ENCODE peak calls at places on chromosomes 11 and 22, in six cellular contexts. A is AG04449; O is mucosa of gallbladder; X is left kidney; N is adipocyte; R is activated effector memory CD4-positive, alpha-beta T cell treated with anti-CD3 and anti-CD28 coated beads, Interleukin-2, amount 50 U/mL, for 16 hours. H is an unnamed sample.

GRCh38 chr22:17779286-17780115 is 5.2 kb upstream of the BID start:
- DNase-seq in A (no peak), O (no peak), X (peak; percentile 51), N (no peak), R (no peak), H (no peak)

GRCh38 chr11:134207538-134208239 is 16.1 kb downstream of the NCAPD3 start:
- DNase-seq in A (no peak), O (no peak), X (peak; percentile 59), N (peak; percentile 43), R (peak; percentile 87), H (peak; percentile 51)

GRCh38 chr11:107570015-107570414 is 4.5 kb upstream of the ALKBH8 start:
- DNase-seq in A (no peak), O (no peak), X (no peak), N (no peak), R (no peak), H (no peak)

GRCh38 chr11:130451261-130452019 is 3.0 kb downstream of the ADAMTS15 start:
- DNase-seq in A (no peak), O (no peak), X (no peak), N (peak; percentile 51), R (no peak), H (peak; percentile 59)

GRCh38 chr22:23820748-23821211 is 18.0 kb downstream of the DERL3 start:
- DNase-seq in A (no peak), O (no peak), X (no peak), N (no peak), R (no peak), H (no peak)

GRCh38 chr11:17277024-17277584 is 565 bp downstream of the NUCB2 start:
- DNase-seq in A (no peak), O (no peak), X (peak; percentile 65), N (peak; percentile 74), R (no peak), H (peak; percentile 72)

GRCh38 chr22:49807780-49808708 is 19.6 kb downstream of the BRD1 start:
- DNase-seq in A (no peak), O (no peak), X (no peak), N (no peak), R (peak; percentile 72), H (no peak)

GRCh38 chr22:48663297-48663696 is 1164.4 kb downstream of the BRD1 start:
- DNase-seq in A (no peak), O (no peak), X (peak; percentile 33), N (no peak), R (no peak), H (no peak)

GRCh38 chr11:83680351-83680750 is 394.2 kb upstream of the CCDC90B start:
- DNase-seq in A (no peak), O (no peak), X (peak; percentile 30), N (no peak), R (no peak), H (no peak)

GRCh38 chr11:134686418-134686817 is 274.4 kb upstream of the B3GAT1 start:
- DNase-seq in A (no peak), O (no peak), X (peak; percentile 85), N (no peak), R (no peak), H (peak; percentile 1)

GRCh38 chr22:37183432-37184379 is 4.3 kb downstream of the C1QTNF6 start:
- DNase-seq in A (no peak), O (no peak), X (no peak), N (no peak), R (peak; percentile 48), H (no peak)

GRCh38 chr11:123570939-123571590 is 83.4 kb downstream of the SCN3B start:
- DNase-seq in A (no peak), O (no peak), X (no peak), N (no peak), R (no peak), H (no peak)

GRCh38 chr11:120740424-120740823 is 228.9 kb downstream of the GRIK4 start:
- DNase-seq in A (no peak), O (no peak), X (no peak), N (no peak), R (no peak), H (no peak)

GRCh38 chr11:20501971-20502370 is 97.4 kb upstream of the SLC6A5 start:
- DNase-seq in A (no peak), O (no peak), X (no peak), N (no peak), R (no peak), H (no peak)

GRCh38 chr11:2096001-2096918 is 42.9 kb downstream of the IGF2 start:
- DNase-seq in A (peak; percentile 33), O (no peak), X (no peak), N (peak; percentile 75), R (peak; percentile 42), H (peak; percentile 56)

GRCh38 chr11:2382927-2383822 is 6.1 kb downstream of the CD81 start:
- DNase-seq in A (no peak), O (no peak), X (peak; percentile 22), N (no peak), R (no peak), H (peak; percentile 83)

GRCh38 chr22:39275814-39276443 is 31.1 kb upstream of the PDGFB start:
- DNase-seq in A (no peak), O (no peak), X (no peak), N (no peak), R (no peak), H (no peak)

GRCh38 chr22:26588749-26589366 is 1.1 kb downstream of the TPST2 start:
- DNase-seq in A (no peak), O (no peak), X (no peak), N (no peak), R (no peak), H (no peak)

GRCh38 chr11:94325681-94326080 is 21.3 kb downstream of the IZUMO1R start:
- DNase-seq in A (no peak), O (no peak), X (peak; percentile 33), N (no peak), R (peak; percentile 74), H (peak; percentile 47)

GRCh38 chr11:14259186-14259784 is 99.7 kb downstream of the RRAS2 start:
- DNase-seq in A (no peak), O (no peak), X (no peak), N (no peak), R (no peak), H (no peak)

GRCh38 chr11:57779275-57779674 is 17.7 kb downstream of the CTNND1 start:
- DNase-seq in A (no peak), O (peak; percentile 35), X (peak; percentile 61), N (peak; percentile 83), R (no peak), H (peak; percentile 76)

GRCh38 chr11:131510662-131511061 is 140.2 kb downstream of the NTM start:
- DNase-seq in A (no peak), O (no peak), X (no peak), N (no peak), R (no peak), H (no peak)

GRCh38 chr11:19810852-19811251 is 98.2 kb downstream of the NAV2 start:
- DNase-seq in A (no peak), O (no peak), X (no peak), N (no peak), R (no peak), H (peak; percentile 38)

GRCh38 chr11:78940500-78941225 is 366.0 kb upstream of the NARS2 start:
- DNase-seq in A (no peak), O (no peak), X (peak; percentile 97), N (no peak), R (no peak), H (no peak)

GRCh38 chr11:10499452-10500262 is 41.3 kb downstream of the RNF141 start:
- DNase-seq in A (no peak), O (no peak), X (no peak), N (peak; percentile 8), R (no peak), H (no peak)

GRCh38 chr11:36718481-36718880 is 120.4 kb upstream of the RAG2 start:
- DNase-seq in A (no peak), O (no peak), X (no peak), N (no peak), R (no peak), H (no peak)

GRCh38 chr11:132158091-132158490 is 787.7 kb downstream of the NTM start:
- DNase-seq in A (no peak), O (peak; percentile 34), X (peak; percentile 25), N (peak; percentile 5), R (no peak), H (peak; percentile 39)

GRCh38 chr11:111452146-111452545 is 60.0 kb downstream of the BTG4 start:
- DNase-seq in A (peak; percentile 31), O (no peak), X (no peak), N (no peak), R (no peak), H (peak; percentile 76)

GRCh38 chr11:116791002-116791812 is 472 bp downstream of the APOA5 start:
- DNase-seq in A (no peak), O (peak; percentile 74), X (peak; percentile 86), N (peak; percentile 86), R (peak; percentile 91), H (peak; percentile 82)

GRCh38 chr11:39668640-39669039 is 1790.8 kb downstream of the LRRC4C start:
- DNase-seq in A (no peak), O (no peak), X (no peak), N (no peak), R (no peak), H (no peak)

GRCh38 chr11:62105611-62106245 is 18.1 kb upstream of the INCENP start:
- DNase-seq in A (no peak), O (no peak), X (peak; percentile 33), N (peak; percentile 73), R (no peak), H (peak; percentile 40)

GRCh38 chr11:75323609-75324008 is 27.9 kb downstream of the ARRB1 start:
- DNase-seq in A (no peak), O (peak; percentile 58), X (peak; percentile 43), N (no peak), R (no peak), H (no peak)